ENCODE peak calls at places on chromosomes 6 and 20, in four cellular contexts. A is left ventricle myocardium inferior, Y is colonic mucosa, H is endodermal cell. V is an unnamed sample.
A peak's percentile ranks its signal among the peaks of the same experiment; 100 is the strongest.

GRCh38 chr6:154931741-154932424 is 63.2 kb upstream of the TIAM2 start:
- DNase-seq in H (peak; percentile 81), A (no peak), Y (no peak), V (peak; percentile 16)

GRCh38 chr6:10577112-10577511 is 56.0 kb downstream of the GCNT2 start:
- DNase-seq in Y (no peak), H (peak; percentile 83), A (no peak), V (no peak)

GRCh38 chr6:53956068-53956711 is 155.1 kb upstream of the MLIP start:
- DNase-seq in Y (peak; percentile 77), H (peak; percentile 94), A (peak; percentile 60), V (peak; percentile 57)

GRCh38 chr6:128124713-128125112 is 223.9 kb upstream of the THEMIS start:
- DNase-seq in Y (no peak), A (no peak), H (no peak), V (peak; percentile 53)

GRCh38 chr6:32176476-32177181 is 745 bp upstream of the AGPAT1 start:
- DNase-seq in A (no peak), H (no peak), Y (peak; percentile 49), V (peak; percentile 68)

GRCh38 chr6:43575105-43575771 is 600 bp downstream of the XPO5 start:
- DNase-seq in Y (peak; percentile 48), H (no peak), A (peak; percentile 29), V (no peak)

GRCh38 chr6:156954191-156954590 is 177.0 kb downstream of the ARID1B start:
- DNase-seq in Y (no peak), A (no peak), H (no peak), V (no peak)

GRCh38 chr6:436308-437041 is 44.9 kb downstream of the IRF4 start:
- DNase-seq in Y (no peak), A (no peak), H (no peak), V (peak; percentile 22)

GRCh38 chr6:48626421-48626820 is 515.4 kb upstream of the PTCHD4 start:
- DNase-seq in H (no peak), A (no peak), Y (no peak), V (peak; percentile 5)

GRCh38 chr20:17636523-17637412 is 45.3 kb downstream of the RRBP1 start:
- DNase-seq in A (no peak), H (peak; percentile 89), Y (no peak), V (no peak)

GRCh38 chr6:45310118-45310788 is 17.9 kb upstream of the RUNX2 start:
- DNase-seq in Y (no peak), A (no peak), H (peak; percentile 47), V (no peak)

GRCh38 chr6:87912102-87912501 is 135.5 kb upstream of the SPACA1 start:
- DNase-seq in Y (no peak), H (no peak), A (no peak), V (no peak)

GRCh38 chr20:58987790-58988564 is 6.9 kb downstream of the NELFCD start:
- DNase-seq in H (peak; percentile 12), Y (peak; percentile 10), A (no peak), V (no peak)

GRCh38 chr20:18666803-18667460 is 79.1 kb downstream of the DTD1 start:
- DNase-seq in A (no peak), Y (no peak), H (no peak), V (no peak)

GRCh38 chr6:61977951-61978350 is 308.1 kb downstream of the KHDRBS2 start:
- DNase-seq in A (no peak), H (no peak), Y (no peak), V (no peak)

GRCh38 chr20:33370296-33370695 is 31.0 kb downstream of the CDK5RAP1 start:
- DNase-seq in Y (peak; percentile 27), A (no peak), H (no peak), V (no peak)

GRCh38 chr6:14550817-14551216 is 433.2 kb downstream of the CD83 start:
- DNase-seq in A (peak; percentile 43), H (no peak), Y (peak; percentile 47), V (peak; percentile 35)

GRCh38 chr6:15901141-15902115 is 227.5 kb upstream of the MYLIP start:
- DNase-seq in Y (no peak), H (no peak), A (no peak), V (no peak)

GRCh38 chr6:158894192-158894591 is 75.0 kb upstream of the EZR start:
- DNase-seq in A (no peak), Y (no peak), H (peak; percentile 73), V (peak; percentile 83)

GRCh38 chr6:38573800-38574395 is 65.8 kb downstream of the BTBD9 start:
- DNase-seq in A (no peak), H (no peak), Y (no peak), V (no peak)

GRCh38 chr6:109513571-109514071 is 30.6 kb upstream of the ZBTB24 start:
- DNase-seq in A (no peak), H (peak; percentile 55), Y (no peak), V (peak; percentile 86)

GRCh38 chr20:4926531-4927156 is 74.7 kb downstream of the SLC23A2 start:
- DNase-seq in A (no peak), Y (no peak), H (no peak), V (no peak)

GRCh38 chr6:46453221-46453620 is 38.0 kb downstream of the RCAN2 start:
- DNase-seq in A (no peak), Y (no peak), H (no peak), V (peak; percentile 68)

GRCh38 chr6:77565370-77565769 is 87.5 kb upstream of the MEI4 start:
- DNase-seq in Y (no peak), A (no peak), H (no peak), V (no peak)

GRCh38 chr20:4720977-4721349 is 746 bp upstream of the PRND start:
- DNase-seq in Y (no peak), H (peak; percentile 64), A (no peak), V (no peak)

GRCh38 chr6:41780623-41781301 is at the start of gene PRICKLE4:
- DNase-seq in H (peak; percentile 78), Y (peak; percentile 74), A (peak; percentile 59), V (peak; percentile 14)

GRCh38 chr6:46015119-46015968 is at the start of gene CLIC5:
- DNase-seq in H (peak; percentile 77), A (peak; percentile 77), Y (peak; percentile 70), V (no peak)

DNA sequence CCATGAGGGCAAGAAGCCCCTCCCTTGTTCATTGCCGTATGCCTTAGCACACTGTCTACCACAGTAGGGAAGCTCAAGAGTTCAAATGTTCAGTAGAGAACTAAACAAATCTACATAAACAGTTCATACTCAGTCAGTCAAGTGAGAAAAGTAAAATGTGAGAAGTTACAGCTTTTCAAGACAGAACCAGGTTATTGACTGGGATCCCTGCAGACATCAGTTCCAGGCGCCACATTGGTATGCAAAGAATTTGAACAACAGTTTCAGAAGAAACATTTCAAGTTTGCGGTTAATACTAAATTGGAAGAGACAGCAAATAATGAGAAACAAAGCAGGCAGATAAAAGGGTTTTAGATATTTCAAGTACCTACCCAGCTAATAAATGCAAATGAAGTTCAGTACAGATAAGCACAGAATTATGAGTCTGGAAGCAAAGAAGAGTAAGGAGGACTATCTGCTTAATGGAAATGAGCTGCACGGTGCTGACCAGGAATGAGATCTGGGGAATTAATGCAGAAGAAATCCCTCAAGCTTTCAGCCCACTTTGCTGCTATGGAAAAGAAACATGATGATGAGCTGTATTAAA is 246.2 kb downstream of the HACE1 start:
- DNase-seq in H (no peak), A (no peak), Y (no peak), V (peak; percentile 51)
- H3K4me3 ChIP-seq in H (no peak overlapping the region), A (no peak overlapping the region), Y (no peak overlapping the region), V (no peak overlapping the region)

DNA sequence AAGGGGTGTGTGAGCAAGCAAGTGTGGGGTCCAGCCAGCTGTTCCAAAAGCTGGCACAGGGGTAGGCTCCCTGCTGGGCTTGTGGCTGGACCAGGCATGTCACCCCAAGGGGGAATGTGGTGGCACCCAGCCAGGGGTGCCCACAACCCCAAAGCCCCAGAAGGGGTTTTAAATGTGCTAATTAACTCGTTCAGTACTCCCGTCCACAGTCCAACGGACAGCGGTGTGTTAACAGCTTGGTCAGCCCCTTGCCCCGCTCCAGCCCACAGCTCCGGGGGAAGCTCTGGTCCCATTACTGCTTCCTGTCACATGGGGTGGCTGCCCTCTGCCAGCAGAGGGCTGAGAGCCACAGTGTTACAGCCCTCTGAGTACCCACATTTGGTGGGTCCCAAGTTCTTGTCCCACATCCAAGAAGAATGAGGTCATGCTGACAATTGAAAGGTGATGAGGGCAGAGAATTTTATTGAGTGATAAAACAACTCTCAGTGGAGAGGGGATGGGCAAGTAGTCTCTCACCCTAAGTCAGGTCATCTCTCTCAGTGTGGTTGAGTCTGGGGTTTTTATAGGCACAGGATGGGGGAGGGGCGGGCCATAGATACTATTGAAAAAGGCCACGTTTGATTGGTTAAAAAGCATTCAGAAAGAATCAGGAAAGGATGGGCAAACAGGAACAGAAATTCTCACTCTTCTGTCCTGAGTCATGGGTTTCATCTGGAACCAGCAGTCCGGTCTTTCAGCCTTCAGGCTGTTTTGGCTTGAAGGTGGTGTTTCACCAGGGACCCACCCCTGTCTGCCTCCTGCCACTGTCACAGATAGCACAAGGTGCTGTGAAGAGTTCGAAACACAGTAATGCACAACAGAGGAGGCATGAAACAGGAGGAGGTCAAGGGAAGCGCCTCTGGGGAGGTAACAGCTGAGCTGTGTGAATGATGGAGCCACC is 238.5 kb downstream of the NFATC2 start:
- DNase-seq in H (no peak), Y (no peak), A (no peak), V (no peak)
- H3K4me3 ChIP-seq in H (peak overlapping the region; percentile 77), Y (no peak overlapping the region), A (no peak overlapping the region), V (no peak overlapping the region)

DNA sequence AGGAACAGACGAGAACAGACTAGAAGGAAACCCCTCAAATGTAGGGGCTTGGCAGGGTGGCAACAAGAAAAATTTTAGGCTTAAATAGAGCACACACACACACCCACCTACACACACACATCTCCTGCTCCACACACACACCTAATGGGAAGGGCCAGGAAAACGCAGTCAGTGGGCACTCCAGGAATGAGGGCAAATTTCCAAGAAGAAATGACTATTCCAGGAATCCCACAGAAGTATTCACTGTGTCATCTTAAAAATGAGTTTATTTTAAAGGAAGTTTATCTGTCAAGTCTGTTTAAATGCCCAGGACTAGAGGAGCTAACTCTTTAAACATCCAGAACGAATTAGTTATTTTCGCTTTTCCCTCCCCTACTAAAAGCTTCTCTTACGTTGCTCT is 13.0 kb downstream of the ALDH8A1 start:
- DNase-seq in H (no peak), Y (no peak), A (no peak), V (peak; percentile 72)
- H3K4me3 ChIP-seq in H (no peak overlapping the region), Y (no peak overlapping the region), A (no peak overlapping the region), V (no peak overlapping the region)

DNA sequence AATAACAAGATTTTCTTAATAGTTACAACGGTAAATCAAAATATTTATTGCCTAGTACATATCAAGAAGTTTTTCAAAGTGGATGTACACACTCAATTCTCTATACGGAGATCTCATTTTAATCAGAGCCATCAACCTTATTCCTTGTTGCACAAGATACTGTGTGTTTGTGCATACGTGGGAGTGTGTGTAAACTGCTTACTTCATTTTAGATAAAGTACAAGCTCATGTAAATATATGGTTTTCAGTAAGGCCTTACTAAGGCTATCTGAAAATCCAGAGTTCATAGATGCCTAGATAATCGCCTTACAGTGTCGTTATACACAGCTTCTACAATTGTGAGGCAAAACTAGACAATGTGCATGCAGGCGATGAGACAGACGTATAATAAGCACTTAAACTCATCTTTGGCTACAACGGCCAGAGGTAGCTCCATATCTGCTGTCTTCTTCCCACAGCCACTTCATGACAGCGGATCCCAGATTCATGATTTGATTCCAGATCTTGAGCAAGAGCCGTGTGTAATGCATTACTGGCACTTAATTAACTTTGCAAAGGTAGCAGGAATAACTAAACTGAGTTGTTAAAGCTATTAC is 2.5 kb downstream of the PERP start:
- DNase-seq in H (no peak), Y (no peak), A (no peak), V (no peak)
- H3K4me3 ChIP-seq in H (peak overlapping the region; percentile 86), Y (no peak overlapping the region), A (peak overlapping the region; percentile 83), V (no peak overlapping the region)